ENCODE peak calls at places on chromosome 11, in six cellular contexts. Z is stimulated activated CD8-positive, alpha-beta memory T cell treated with anti-CD3 and anti-CD28 coated beads, Interleukin-4, amount 100 ng/mL, for 24 hours; S is posterior vena cava; H is activated T-helper 1 cell treated with Interleukin-2 at 50 U/mL for 16 hours; K is NCI-H1105; B is stimulated activated CD4-positive, alpha-beta T cell treated with anti-CD3 and anti-CD28 coated beads, Interleukin-1b, Interleukin-23, amount 100 ng/mL, for 24 hours. U is an unnamed sample.

GRCh38 chr11:68390315-68390714 is 70.2 kb upstream of the PPP6R3 start:
- DNase-seq in H (no peak), S (no peak), K (no peak), B (no peak), Z (no peak), U (no peak)

GRCh38 chr11:66883021-66883968 is 26.4 kb downstream of the LRFN4 start:
- DNase-seq in K (peak), S (no peak), Z (peak), H (no peak), B (peak), U (no peak)

GRCh38 chr11:86481399-86481798 is 106.7 kb downstream of the CCDC81 start:
- DNase-seq in B (no peak), H (no peak), S (no peak), K (no peak), Z (no peak), U (no peak)

GRCh38 chr11:22539851-22540376 is 85.7 kb downstream of the FANCF start:
- DNase-seq in B (no peak), H (no peak), Z (no peak), K (peak), S (no peak), U (no peak)

GRCh38 chr11:104892723-104893511 is 5.3 kb downstream of the CASP12 start:
- DNase-seq in S (no peak), B (no peak), K (no peak), H (no peak), Z (no peak), U (no peak)

GRCh38 chr11:61083601-61084147 is 18.6 kb upstream of the CD5 start:
- DNase-seq in H (peak), Z (no peak), K (no peak), B (no peak), S (peak), U (no peak)

GRCh38 chr11:75760710-75761493 is 7.7 kb upstream of the DGAT2 start:
- DNase-seq in S (no peak), K (no peak), Z (no peak), H (no peak), B (no peak), U (no peak)

GRCh38 chr11:123386746-123387510 is 43.1 kb upstream of the GRAMD1B start:
- DNase-seq in K (no peak), S (no peak), H (no peak), Z (no peak), B (no peak), U (no peak)

GRCh38 chr11:126698576-126698975 is 302.0 kb downstream of the KIRREL3 start:
- DNase-seq in H (no peak), B (no peak), K (no peak), Z (no peak), S (no peak), U (no peak)